ENCODE peak calls at places on chromosomes 1 and 21, in five cellular contexts. One of them, this sample, is unnamed.
A peak's percentile ranks its signal among the peaks of the same experiment; 100 is the strongest.

GRCh38 chr1:27071049-27071416 is 58.4 kb upstream of the TENT5B start:
- DNase-seq in adrenal gland: peak; percentile 37
- DNase-seq in mesendoderm: peak; percentile 55
- DNase-seq in right lobe of liver: no peak
- DNase-seq in psoas muscle: no peak
- DNase-seq in this sample: peak; percentile 64

GRCh38 chr1:154935749-154936415 is 637 bp downstream of the PMVK start:
- DNase-seq in adrenal gland: no peak
- DNase-seq in mesendoderm: no peak
- DNase-seq in right lobe of liver: no peak
- DNase-seq in psoas muscle: no peak
- DNase-seq in this sample: no peak

GRCh38 chr1:51331206-51332100 is 1.1 kb upstream of the TTC39A start:
- DNase-seq in adrenal gland: peak; percentile 65
- DNase-seq in mesendoderm: peak; percentile 92
- DNase-seq in right lobe of liver: no peak
- DNase-seq in psoas muscle: no peak
- DNase-seq in this sample: peak; percentile 86

GRCh38 chr21:26115346-26115745 is 55.2 kb downstream of the APP start:
- DNase-seq in adrenal gland: no peak
- DNase-seq in mesendoderm: no peak
- DNase-seq in right lobe of liver: no peak
- DNase-seq in psoas muscle: no peak
- DNase-seq in this sample: no peak

GRCh38 chr21:35037384-35038105 is 11.6 kb downstream of the RUNX1 start:
- DNase-seq in adrenal gland: no peak
- DNase-seq in mesendoderm: no peak
- DNase-seq in right lobe of liver: no peak
- DNase-seq in psoas muscle: no peak
- DNase-seq in this sample: peak; percentile 22

GRCh38 chr1:99590578-99591209 is 55.2 kb upstream of the PALMD start:
- DNase-seq in adrenal gland: peak; percentile 65
- DNase-seq in mesendoderm: no peak
- DNase-seq in right lobe of liver: no peak
- DNase-seq in psoas muscle: peak; percentile 25
- DNase-seq in this sample: no peak

GRCh38 chr1:23963617-23964234 is 4.1 kb downstream of the PNRC2 start:
- DNase-seq in adrenal gland: no peak
- DNase-seq in mesendoderm: no peak
- DNase-seq in right lobe of liver: no peak
- DNase-seq in psoas muscle: no peak
- DNase-seq in this sample: no peak

GRCh38 chr1:197761654-197762053 is 13.6 kb downstream of the DENND1B start:
- DNase-seq in adrenal gland: no peak
- DNase-seq in mesendoderm: no peak
- DNase-seq in right lobe of liver: no peak
- DNase-seq in psoas muscle: no peak
- DNase-seq in this sample: no peak

GRCh38 chr1:233598891-233599541 is 14.9 kb upstream of the KCNK1 start:
- DNase-seq in adrenal gland: no peak
- DNase-seq in mesendoderm: no peak
- DNase-seq in right lobe of liver: no peak
- DNase-seq in psoas muscle: no peak
- DNase-seq in this sample: no peak

GRCh38 chr21:31688603-31689368 is 29.3 kb downstream of the SOD1 start:
- DNase-seq in adrenal gland: no peak
- DNase-seq in mesendoderm: no peak
- DNase-seq in right lobe of liver: no peak
- DNase-seq in psoas muscle: no peak
- DNase-seq in this sample: no peak

GRCh38 chr21:31696424-31696823 is 35.5 kb downstream of the SCAF4 start:
- DNase-seq in adrenal gland: no peak
- DNase-seq in mesendoderm: no peak
- DNase-seq in right lobe of liver: no peak
- DNase-seq in psoas muscle: no peak
- DNase-seq in this sample: no peak

GRCh38 chr21:31698461-31698860 is 33.5 kb downstream of the SCAF4 start:
- DNase-seq in adrenal gland: no peak
- DNase-seq in mesendoderm: no peak
- DNase-seq in right lobe of liver: no peak
- DNase-seq in psoas muscle: no peak
- DNase-seq in this sample: no peak

GRCh38 chr21:31693222-31693621 is 33.7 kb downstream of the SOD1 start:
- DNase-seq in adrenal gland: no peak
- DNase-seq in mesendoderm: no peak
- DNase-seq in right lobe of liver: no peak
- DNase-seq in psoas muscle: no peak
- DNase-seq in this sample: no peak
- H3K4me3 ChIP-seq in adrenal gland: no peak overlapping the region
- H3K4me3 ChIP-seq in mesendoderm: no peak overlapping the region
- H3K4me3 ChIP-seq in right lobe of liver: no peak overlapping the region
- H3K4me3 ChIP-seq in psoas muscle: no peak overlapping the region
- H3K4me3 ChIP-seq in this sample: no peak overlapping the region

DNA sequence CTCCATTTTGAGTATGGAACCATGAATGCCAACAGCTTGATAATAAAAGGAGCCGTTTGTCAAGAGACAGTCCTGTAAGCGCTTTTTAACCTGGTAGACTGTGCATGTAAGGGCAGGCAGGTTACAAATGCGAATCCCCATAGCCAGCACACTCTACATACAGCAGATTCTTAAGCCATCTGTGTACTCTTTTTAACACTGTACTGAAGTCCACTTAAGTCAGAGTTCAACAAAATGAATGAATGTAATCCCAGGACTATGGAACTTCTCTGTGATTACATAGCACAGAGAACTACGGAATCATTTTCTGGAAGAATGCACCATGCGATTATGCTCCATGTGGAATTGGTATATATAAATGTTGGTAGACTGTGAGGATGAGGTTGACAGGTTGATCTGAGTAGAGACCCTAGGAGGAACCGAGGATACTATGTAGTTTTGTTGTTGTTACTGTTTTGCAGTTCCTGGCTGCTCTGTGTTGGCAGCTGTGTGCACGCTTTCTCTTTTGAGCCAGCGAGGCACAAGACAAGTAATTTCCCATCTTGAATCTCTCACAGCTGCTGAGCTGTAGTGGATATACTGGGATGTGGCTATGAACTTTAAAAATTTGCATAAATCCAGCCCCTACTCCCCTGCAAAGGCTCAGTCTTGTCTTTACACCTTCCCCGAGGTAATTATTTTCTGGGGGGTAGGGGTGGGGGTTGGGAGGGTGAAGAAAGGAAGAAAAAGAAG is 21.9 kb downstream of the LRRC8D start:
- DNase-seq in adrenal gland: no peak
- DNase-seq in mesendoderm: no peak
- DNase-seq in right lobe of liver: no peak
- DNase-seq in psoas muscle: no peak
- DNase-seq in this sample: no peak
- H3K27ac ChIP-seq in adrenal gland: peak overlapping the region; percentile 86
- H3K27ac ChIP-seq in mesendoderm: no peak overlapping the region
- H3K27ac ChIP-seq in right lobe of liver: peak overlapping the region; percentile 80
- H3K27ac ChIP-seq in psoas muscle: peak overlapping the region; percentile 75
- H3K27ac ChIP-seq in this sample: no peak overlapping the region

DNA sequence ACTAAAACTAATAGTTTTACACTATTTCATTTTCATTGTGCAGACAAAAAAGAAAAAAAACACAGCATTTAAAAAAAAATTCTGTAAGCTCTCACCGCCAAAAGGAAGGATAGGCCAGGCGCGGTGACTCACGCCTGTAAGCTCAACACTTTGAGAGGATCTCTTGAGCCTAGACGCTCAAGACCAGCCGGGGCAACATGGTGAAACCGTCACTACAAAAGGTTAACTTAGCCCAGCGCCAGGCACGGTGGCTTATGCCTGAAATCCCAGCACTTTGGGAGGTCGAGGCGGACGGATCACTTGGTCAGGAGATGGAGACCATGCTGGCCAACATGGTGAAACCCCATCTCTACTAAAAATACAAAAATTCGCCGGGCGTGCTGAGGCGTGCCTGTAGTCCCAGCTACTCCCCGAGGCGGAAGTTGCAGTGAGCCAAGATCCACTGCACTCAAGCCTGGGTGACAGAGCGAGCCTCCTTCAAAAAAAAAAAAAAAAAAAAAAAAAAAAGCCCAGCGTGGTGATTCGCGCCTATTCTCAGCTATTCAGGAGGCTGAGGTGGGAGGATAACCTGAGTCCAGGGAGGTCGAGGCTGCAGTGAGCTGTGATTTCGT is 14.3 kb upstream of the SPEN start:
- DNase-seq in adrenal gland: peak; percentile 53
- DNase-seq in mesendoderm: no peak
- DNase-seq in right lobe of liver: peak; percentile 63
- DNase-seq in psoas muscle: peak; percentile 65
- DNase-seq in this sample: peak; percentile 52
- H3K4me3 ChIP-seq in adrenal gland: peak overlapping the region; percentile 77
- H3K4me3 ChIP-seq in mesendoderm: no peak overlapping the region
- H3K4me3 ChIP-seq in right lobe of liver: peak overlapping the region; percentile 68
- H3K4me3 ChIP-seq in psoas muscle: peak overlapping the region; percentile 92
- H3K4me3 ChIP-seq in this sample: peak overlapping the region; percentile 94

DNA sequence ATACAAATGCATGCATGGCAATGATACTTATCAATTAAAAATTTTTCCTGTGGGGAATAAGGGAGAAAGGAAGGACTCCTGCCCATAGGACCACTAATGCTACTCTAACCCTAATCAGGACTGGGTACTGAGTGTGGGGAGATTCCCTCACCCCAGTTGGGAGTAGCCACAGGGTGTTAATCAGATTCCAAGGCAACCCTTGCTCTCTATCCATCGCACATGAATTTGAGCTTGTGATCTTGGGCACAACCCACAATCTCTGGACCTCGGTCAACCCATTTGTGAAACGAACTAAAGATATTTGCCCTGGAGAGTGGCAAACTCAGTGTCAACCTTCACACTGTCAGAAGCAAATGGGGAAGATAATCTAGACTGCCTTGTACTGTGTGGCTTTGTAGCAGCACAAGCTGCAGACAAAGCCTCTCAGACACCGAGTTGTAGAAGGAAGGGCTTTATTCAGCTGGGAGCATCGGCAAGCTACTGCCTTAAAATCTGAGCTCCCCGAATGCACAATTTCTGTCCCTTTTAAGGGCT is 69.5 kb downstream of the SERINC2 start:
- DNase-seq in adrenal gland: no peak
- DNase-seq in mesendoderm: no peak
- DNase-seq in right lobe of liver: no peak
- DNase-seq in psoas muscle: no peak
- DNase-seq in this sample: no peak
- H3K27ac ChIP-seq in adrenal gland: peak overlapping the region; percentile 30
- H3K27ac ChIP-seq in mesendoderm: no peak overlapping the region
- H3K27ac ChIP-seq in right lobe of liver: peak overlapping the region; percentile 40
- H3K27ac ChIP-seq in psoas muscle: no peak overlapping the region
- H3K27ac ChIP-seq in this sample: no peak overlapping the region

GRCh38 chr1:61255324-61255703 is 173.0 kb downstream of the NFIA start:
- DNase-seq in adrenal gland: no peak
- DNase-seq in mesendoderm: no peak
- DNase-seq in right lobe of liver: no peak
- DNase-seq in psoas muscle: no peak
- DNase-seq in this sample: no peak
- H3K4me3 ChIP-seq in adrenal gland: peak overlapping the region; percentile 34
- H3K4me3 ChIP-seq in mesendoderm: no peak overlapping the region
- H3K4me3 ChIP-seq in right lobe of liver: no peak overlapping the region
- H3K4me3 ChIP-seq in psoas muscle: peak overlapping the region; percentile 55
- H3K4me3 ChIP-seq in this sample: no peak overlapping the region